ENCODE peak calls at places on chromosomes 2 and 18, in five cellular contexts. M is LNCaP clone FGC; C is NCI-H748 treated with DMSO at 0.1 percent for 48 hours; J is stimulated activated CD4-positive, alpha-beta T cell treated with anti-CD3 and anti-CD28 coated beads, Interleukin-2, amount 100 ng/mL, for 48 hours; L is activated T-helper 2 cell treated with anti-CD3 and anti-CD28 coated beads, Interferon-gamma antibody, Interleukin-2, Interleukin-4, amounts not matched to agents 10 μg/mL and 5 μg/mL and 100 μg/mL, durations not matched to agents 14 hours and 24 hours and 36 hours. D is an unnamed sample.
A peak's percentile ranks its signal among the peaks of the same experiment; 100 is the strongest.

GRCh38 chr2:1715184-1716012 is 28.9 kb downstream of the PXDN start:
- DNase-seq in M (no peak), C (no peak), J (no peak), L (no peak), D (no peak)

GRCh38 chr2:45869165-45869501 is 217.7 kb downstream of the PRKCE start:
- DNase-seq in M (no peak), C (no peak), J (no peak), L (no peak), D (no peak)

GRCh38 chr2:86251840-86252266 is 52.6 kb downstream of the MRPL35 start:
- DNase-seq in M (no peak), C (peak; percentile 4), J (no peak), L (no peak), D (no peak)

GRCh38 chr2:124153713-124154112 is 128.6 kb downstream of the CNTNAP5 start:
- DNase-seq in M (no peak), C (no peak), J (no peak), L (no peak), D (no peak)

GRCh38 chr2:47015206-47015605 is 99.6 kb upstream of the MCFD2 start:
- DNase-seq in M (no peak), C (no peak), J (no peak), L (no peak), D (no peak)

GRCh38 chr2:108534577-108535379 is 508 bp downstream of the LIMS1 start:
- DNase-seq in M (no peak), C (no peak), J (peak; percentile 24), L (peak; percentile 39), D (peak; percentile 14)

GRCh38 chr2:47076586-47077441 is 78.3 kb downstream of the STPG4 start:
- DNase-seq in M (no peak), C (no peak), J (no peak), L (no peak), D (no peak)

GRCh38 chr2:38178142-38178541 is 102.2 kb upstream of the CYP1B1 start:
- DNase-seq in M (no peak), C (no peak), J (no peak), L (no peak), D (no peak)

GRCh38 chr2:127086800-127087737 is 19.9 kb downstream of the BIN1 start:
- DNase-seq in M (no peak), C (no peak), J (no peak), L (no peak), D (peak; percentile 92)

GRCh38 chr18:56488739-56489138 is 149.7 kb downstream of the TXNL1 start:
- DNase-seq in M (no peak), C (no peak), J (no peak), L (no peak), D (no peak)

GRCh38 chr2:234198976-234199375 is 148.5 kb downstream of the SPP2 start:
- DNase-seq in M (no peak), C (no peak), J (no peak), L (no peak), D (no peak)

GRCh38 chr18:69239849-69240248 is 160.8 kb upstream of the DOK6 start:
- DNase-seq in M (no peak), C (no peak), J (no peak), L (no peak), D (no peak)

GRCh38 chr2:212005077-212005671 is 533.4 kb downstream of the ERBB4 start:
- DNase-seq in M (no peak), C (peak; percentile 81), J (no peak), L (no peak), D (no peak)

GRCh38 chr2:16647992-16648617 is 17.5 kb downstream of the CYRIA start:
- DNase-seq in M (no peak), C (no peak), J (no peak), L (no peak), D (no peak)

GRCh38 chr2:189164732-189165131 is 14.8 kb downstream of the COL5A2 start:
- DNase-seq in M (peak; percentile 3), C (no peak), J (no peak), L (no peak), D (no peak)

GRCh38 chr2:100580474-100581264 is 17.9 kb downstream of the PDCL3 start:
- DNase-seq in M (no peak), C (no peak), J (no peak), L (peak; percentile 50), D (peak; percentile 42)

GRCh38 chr18:47931707-47932103 is 1.2 kb upstream of the SMAD2 start:
- DNase-seq in M (no peak), C (peak; percentile 40), J (no peak), L (peak; percentile 39), D (peak; percentile 4)

GRCh38 chr2:42132066-42132965 is 36.8 kb upstream of the EML4 start:
- DNase-seq in M (no peak), C (no peak), J (no peak), L (no peak), D (no peak)

GRCh38 chr2:45750484-45750883 is 99.0 kb downstream of the PRKCE start:
- DNase-seq in M (no peak), C (no peak), J (no peak), L (no peak), D (no peak)

GRCh38 chr2:162282765-162283425 is 35.6 kb downstream of the IFIH1 start:
- DNase-seq in M (no peak), C (no peak), J (no peak), L (no peak), D (no peak)

GRCh38 chr2:38467768-38468463 is 90.8 kb upstream of the ATL2 start:
- DNase-seq in M (no peak), C (no peak), J (no peak), L (no peak), D (no peak)

GRCh38 chr2:18047896-18048657 is 169.6 kb downstream of the KCNS3 start:
- DNase-seq in M (peak; percentile 22), C (no peak), J (no peak), L (no peak), D (no peak)

GRCh38 chr2:171855401-171855800 is 38.6 kb downstream of the SLC25A12 start:
- DNase-seq in M (no peak), C (no peak), J (no peak), L (no peak), D (no peak)

GRCh38 chr18:32040936-32041335 is 22.3 kb downstream of the RNF125 start:
- DNase-seq in M (no peak), C (no peak), J (no peak), L (peak; percentile 66), D (no peak)

GRCh38 chr2:230130668-230131364 is 62.1 kb upstream of the SLC16A14 start:
- DNase-seq in M (no peak), C (no peak), J (no peak), L (no peak), D (no peak)

GRCh38 chr2:210224660-210225460 is at the start of gene ACADL:
- DNase-seq in M (no peak), C (peak; percentile 45), J (no peak), L (peak; percentile 9), D (no peak)

GRCh38 chr2:18645315-18645714 is 55.9 kb upstream of the NT5C1B start:
- DNase-seq in M (no peak), C (no peak), J (no peak), L (no peak), D (no peak)

GRCh38 chr18:46715062-46715461 is 41.8 kb downstream of the ST8SIA5 start:
- DNase-seq in M (no peak), C (no peak), J (no peak), L (no peak), D (no peak)

GRCh38 chr18:76821356-76821874 is 942 bp upstream of the ZNF236 start:
- DNase-seq in M (no peak), C (no peak), J (no peak), L (no peak), D (no peak)

GRCh38 chr2:223180463-223180862 is 128.5 kb downstream of the KCNE4 start:
- DNase-seq in M (no peak), C (no peak), J (no peak), L (no peak), D (no peak)

GRCh38 chr2:67898605-67899004 is 164.2 kb downstream of the C1D start:
- DNase-seq in M (no peak), C (no peak), J (no peak), L (no peak), D (no peak)

GRCh38 chr2:233408366-233409285 is 54.3 kb downstream of the DGKD start:
- DNase-seq in M (no peak), C (no peak), J (no peak), L (no peak), D (no peak)

GRCh38 chr2:191166111-191166755 is 15.4 kb upstream of the STAT4 start:
- DNase-seq in M (no peak), C (peak; percentile 62), J (no peak), L (no peak), D (no peak)

GRCh38 chr2:127733816-127734537 is 32.7 kb downstream of the SFT2D3 start:
- DNase-seq in M (no peak), C (no peak), J (no peak), L (no peak), D (no peak)

GRCh38 chr2:30705056-30705455 is 102.2 kb downstream of the CAPN13 start:
- DNase-seq in M (no peak), C (no peak), J (no peak), L (no peak), D (no peak)

GRCh38 chr2:68907232-68907922 is 36.2 kb upstream of the BMP10 start:
- DNase-seq in M (no peak), C (no peak), J (no peak), L (no peak), D (no peak)

GRCh38 chr2:126990605-126991532 is 92.2 kb downstream of the TEX51 start:
- DNase-seq in M (no peak), C (no peak), J (no peak), L (no peak), D (no peak)

GRCh38 chr2:232345251-232345650 is 33.3 kb upstream of the ALPP start:
- DNase-seq in M (no peak), C (no peak), J (no peak), L (no peak), D (no peak)

GRCh38 chr18:48581206-48581605 is 42.4 kb downstream of the CTIF start:
- DNase-seq in M (no peak), C (no peak), J (no peak), L (no peak), D (no peak)

GRCh38 chr2:9138507-9139085 is 68.0 kb upstream of the ASAP2 start:
- DNase-seq in M (no peak), C (no peak), J (no peak), L (no peak), D (no peak)